ENCODE peak calls at places on chromosome 7, in ten cellular contexts. R, U, S, V, J, G, Z, I, K and E are unnamed samples.

GRCh38 chr7:127885843-127886242 is 145.4 kb downstream of the LRRC4 start:
- DNase-seq in S (no peak), V (no peak), J (peak; percentile 8), I (peak; percentile 80), R (peak; percentile 66), G (no peak), K (no peak), Z (no peak), U (peak; percentile 12), E (no peak)

GRCh38 chr7:64867863-64868440 is 35.1 kb upstream of the ZNF273 start:
- DNase-seq in S (no peak), I (no peak), Z (no peak), R (no peak), V (peak; percentile 8), K (no peak), U (no peak), J (no peak), G (no peak), E (no peak)

GRCh38 chr7:135757719-135758411 is 9.3 kb upstream of the FAM180A start:
- DNase-seq in Z (no peak), G (no peak), V (no peak), K (peak; percentile 90), J (peak; percentile 33), R (no peak), I (peak; percentile 94), S (peak; percentile 32), U (no peak), E (no peak)

GRCh38 chr7:96973986-96974385 is 31.4 kb upstream of the DLX6 start:
- DNase-seq in G (no peak), V (no peak), R (no peak), J (peak; percentile 16), U (no peak), S (peak; percentile 22), I (peak; percentile 27), Z (no peak), K (no peak), E (no peak)

GRCh38 chr7:1855396-1856160 is 185.5 kb downstream of the ELFN1 start:
- DNase-seq in V (no peak), I (no peak), U (no peak), R (peak; percentile 5), J (no peak), S (no peak), Z (peak; percentile 3), K (no peak), G (no peak), E (no peak)

GRCh38 chr7:45646207-45646821 is 72.1 kb downstream of the ADCY1 start:
- DNase-seq in Z (no peak), V (no peak), K (no peak), U (no peak), R (no peak), I (no peak), S (no peak), G (no peak), J (no peak), E (no peak)

GRCh38 chr7:85226401-85227085 is 39.7 kb upstream of the SEMA3D start:
- DNase-seq in R (no peak), U (no peak), K (no peak), V (no peak), G (no peak), I (peak; percentile 63), Z (no peak), J (no peak), S (no peak), E (no peak)

GRCh38 chr7:67788689-67789088 is 792.1 kb downstream of the TYW1 start:
- DNase-seq in Z (no peak), I (no peak), S (no peak), R (peak; percentile 17), U (no peak), J (no peak), G (no peak), K (no peak), V (no peak), E (no peak)

GRCh38 chr7:7720193-7720592 is 1.8 kb upstream of the RPA3 start:
- DNase-seq in Z (no peak), S (no peak), R (no peak), K (no peak), J (no peak), I (no peak), V (no peak), G (no peak), U (no peak), E (no peak)

GRCh38 chr7:155787171-155787851 is 25.0 kb downstream of the SHH start:
- DNase-seq in I (no peak), J (no peak), K (no peak), G (no peak), Z (no peak), V (no peak), S (no peak), R (no peak), U (no peak), E (peak; percentile 57)

GRCh38 chr7:20301311-20301939 is 29.3 kb upstream of the ITGB8 start:
- DNase-seq in R (no peak), K (no peak), V (no peak), S (peak; percentile 83), J (peak; percentile 59), G (no peak), Z (no peak), I (peak; percentile 56), U (peak; percentile 31), E (peak; percentile 9)

GRCh38 chr7:132193898-132194297 is 382.4 kb downstream of the PLXNA4 start:
- DNase-seq in U (no peak), G (no peak), S (no peak), I (no peak), J (no peak), V (no peak), R (no peak), K (no peak), Z (no peak), E (no peak)

GRCh38 chr7:21565614-21566013 is 22.8 kb downstream of the DNAH11 start:
- DNase-seq in J (no peak), K (no peak), R (no peak), I (no peak), S (no peak), G (no peak), Z (no peak), U (no peak), V (no peak), E (no peak)

GRCh38 chr7:21572914-21573313 is 30.1 kb downstream of the DNAH11 start:
- DNase-seq in R (no peak), K (no peak), Z (no peak), V (no peak), U (no peak), I (no peak), J (no peak), G (no peak), S (no peak), E (no peak)

GRCh38 chr7:21572331-21572730 is 29.5 kb downstream of the DNAH11 start:
- DNase-seq in K (no peak), G (no peak), U (no peak), V (no peak), R (no peak), I (no peak), J (no peak), Z (no peak), S (no peak), E (no peak)

GRCh38 chr7:21566094-21566493 is 23.3 kb downstream of the DNAH11 start:
- DNase-seq in G (no peak), I (no peak), K (no peak), U (no peak), R (no peak), Z (no peak), V (no peak), J (no peak), S (no peak), E (no peak)

GRCh38 chr7:21568762-21569161 is 25.9 kb downstream of the DNAH11 start:
- DNase-seq in Z (no peak), G (no peak), S (no peak), K (no peak), R (no peak), V (no peak), U (no peak), J (no peak), I (no peak), E (peak; percentile 25)
- TF ChIP-seq CTCF in Z (no peak), G (no peak), S (peak; percentile 53), K (no peak), R (peak; percentile 27), V (peak; percentile 70), U (no peak), J (peak; percentile 46), I (no peak), E (no peak)

GRCh38 chr7:114539575-114539974 is 125.0 kb downstream of the FOXP2 start:
- DNase-seq in S (peak; percentile 22), V (no peak), I (peak; percentile 8), R (no peak), J (no peak), K (no peak), U (peak; percentile 39), G (peak; percentile 15), Z (peak; percentile 7), E (no peak)
- TF ChIP-seq CTCF in S (peak; percentile 61), V (peak; percentile 42), I (no peak), R (no peak), J (peak; percentile 46), K (no peak), U (peak; percentile 46), G (no peak), Z (no peak), E (no peak)

GRCh38 chr7:157220916-157221569 is 82.3 kb downstream of the UBE3C start:
- DNase-seq in K (no peak), U (no peak), J (no peak), S (no peak), Z (no peak), I (no peak), V (no peak), G (no peak), R (no peak), E (no peak)

GRCh38 chr7:157228864-157229422 is 90.2 kb downstream of the UBE3C start:
- DNase-seq in V (peak; percentile 62), Z (no peak), K (no peak), I (no peak), R (no peak), U (no peak), G (peak; percentile 40), S (no peak), J (no peak), E (peak; percentile 23)

GRCh38 chr7:157219154-157219553 is 80.4 kb downstream of the UBE3C start:
- DNase-seq in J (no peak), I (no peak), R (no peak), S (no peak), K (no peak), V (no peak), U (no peak), Z (no peak), G (no peak), E (peak; percentile 58)

DNA sequence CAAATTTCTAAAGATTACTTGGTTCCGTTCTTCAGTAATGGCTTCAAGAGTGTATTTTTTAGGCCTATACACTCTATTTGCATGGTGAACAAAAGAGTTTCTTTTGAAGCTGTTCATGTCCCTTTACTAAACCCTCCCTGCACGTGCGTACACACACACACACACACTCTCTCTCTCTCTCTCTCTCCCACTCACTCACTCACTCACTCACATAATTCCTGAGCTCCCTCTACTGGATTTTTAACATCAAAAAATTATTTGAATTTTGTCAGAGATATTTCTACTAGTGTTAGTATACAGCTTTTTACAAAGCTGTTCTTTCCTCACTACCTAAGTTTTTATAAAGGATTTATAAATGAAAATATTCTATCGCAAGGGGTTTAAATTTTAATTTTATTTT is 85.9 kb downstream of the UBE3C start:
- DNase-seq in I (peak; percentile 42), S (no peak), K (no peak), R (no peak), Z (no peak), V (no peak), U (no peak), G (no peak), J (no peak), E (no peak)
- TF ChIP-seq CTCF in I (peak; percentile 9), S (peak; percentile 42), K (no peak), R (peak; percentile 51), Z (no peak), V (no peak), U (no peak), G (no peak), J (peak; percentile 27), E (no peak)

GRCh38 chr7:123047955-123048354 is 52.5 kb upstream of the TAS2R16 start:
- DNase-seq in R (no peak), S (no peak), I (no peak), J (no peak), Z (no peak), G (no peak), K (no peak), U (no peak), V (no peak), E (no peak)
- TF ChIP-seq CTCF in R (no peak), S (no peak), I (no peak), J (no peak), Z (no peak), G (no peak), K (no peak), U (no peak), V (no peak), E (no peak)